ENCODE peak calls at places on chromosomes 3 and 15, in seven cellular contexts. N is breast epithelium, G is tibial artery, M is IMR-90, H is transverse colon, Y is esophagus squamous epithelium, E is thoracic aorta. Q is an unnamed sample. For H3K36me3, the result is how much of the 10 kb centered on the place peaks cover.

GRCh38 chr3:17820704-17821103 is 78.3 kb upstream of the TBC1D5 start:
- DNase-seq in N (no peak), M (no peak), G (no peak), Y (no peak), H (no peak), E (no peak), Q (no peak)

GRCh38 chr3:129582799-129583198 is 23.7 kb downstream of the PLXND1 start:
- DNase-seq in E (no peak), M (no peak), H (no peak), G (no peak), N (no peak), Y (no peak), Q (no peak)

GRCh38 chr3:86988235-86988634 is 2.7 kb downstream of the VGLL3 start:
- DNase-seq in H (no peak), Y (no peak), N (no peak), G (no peak), E (no peak), M (peak), Q (peak)

GRCh38 chr3:58180940-58181587 is 29.7 kb downstream of the DNASE1L3 start:
- DNase-seq in H (no peak), N (no peak), Y (no peak), G (no peak), E (no peak), M (no peak), Q (no peak)

GRCh38 chr15:101458158-101458895 is 31.2 kb downstream of the PCSK6 start:
- DNase-seq in Y (no peak), H (no peak), M (no peak), G (no peak), N (peak), E (no peak), Q (no peak)

GRCh38 chr3:10226293-10226692 is 22.0 kb upstream of the TATDN2 start:
- DNase-seq in N (no peak), E (no peak), H (peak), Y (no peak), G (no peak), M (no peak), Q (no peak)

GRCh38 chr3:74591946-74592345 is 22.5 kb downstream of the CNTN3 start:
- DNase-seq in N (no peak), Y (no peak), H (no peak), G (no peak), E (no peak), M (no peak), Q (no peak)

GRCh38 chr15:29111705-29112281 is 157.8 kb downstream of the NSMCE3 start:
- DNase-seq in G (no peak), M (no peak), E (no peak), Y (no peak), H (no peak), N (no peak), Q (no peak)

GRCh38 chr3:25472153-25472552 is 44.1 kb downstream of the RARB start:
- DNase-seq in H (no peak), N (no peak), Y (no peak), E (no peak), M (no peak), G (no peak), Q (no peak)

GRCh38 chr3:40782086-40782721 is 257.4 kb downstream of the ZNF621 start:
- DNase-seq in N (no peak), Y (no peak), E (no peak), G (no peak), M (no peak), H (no peak), Q (peak)

GRCh38 chr3:195071916-195072820 is 198.8 kb downstream of the XXYLT1 start:
- DNase-seq in N (peak), H (peak), M (no peak), Y (no peak), E (no peak), G (peak), Q (no peak)

GRCh38 chr3:194705761-194706160 is 20.1 kb downstream of the FAM43A start:
- DNase-seq in Y (no peak), N (no peak), H (no peak), M (no peak), E (no peak), G (no peak), Q (no peak)

GRCh38 chr3:66405701-66406091 is 95.1 kb downstream of the LRIG1 start:
- DNase-seq in H (peak), E (peak), G (peak), M (peak), N (no peak), Y (no peak), Q (peak)

DNA sequence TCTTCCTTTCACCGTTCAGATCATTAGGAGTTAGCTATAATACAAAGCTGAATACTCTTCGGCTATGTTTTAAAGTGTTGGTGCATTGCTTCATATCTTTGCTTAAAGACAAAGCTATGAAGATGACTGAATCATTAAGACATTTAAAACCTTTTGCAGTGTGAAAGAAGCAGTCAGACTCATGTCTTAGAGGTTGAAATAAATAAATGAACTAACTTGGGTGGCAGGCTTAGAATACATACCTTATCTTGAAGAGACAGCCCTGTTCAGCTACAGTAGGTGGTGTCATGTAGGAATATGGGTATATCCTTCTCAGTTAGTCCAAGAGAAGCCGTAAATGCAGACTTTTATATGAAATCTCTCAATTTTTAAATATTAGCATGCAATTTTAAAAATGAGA is 63.4 kb downstream of the OPA1 start:
- DNase-seq in N (no peak), H (no peak), Y (no peak), M (peak), E (no peak), G (no peak), Q (no peak)
- H3K36me3 ChIP-seq in N (under half), H (under half), Y (half or more), M (under half), E (under half), G (half or more), Q (half or more)

GRCh38 chr3:4821331-4821730 is 157.9 kb upstream of the BHLHE40 start:
- DNase-seq in E (no peak), H (no peak), M (no peak), G (no peak), Y (no peak), N (no peak), Q (no peak)

GRCh38 chr3:4818164-4818563 is 161.1 kb upstream of the BHLHE40 start:
- DNase-seq in E (no peak), N (no peak), H (no peak), G (no peak), M (no peak), Y (no peak), Q (no peak)

GRCh38 chr3:4820296-4821121 is 158.7 kb upstream of the BHLHE40 start:
- DNase-seq in H (no peak), N (no peak), G (no peak), M (no peak), Y (no peak), E (no peak), Q (no peak)

GRCh38 chr3:4819294-4819693 is 159.9 kb upstream of the BHLHE40 start:
- DNase-seq in N (no peak), M (no peak), G (no peak), E (no peak), H (no peak), Y (no peak), Q (no peak)

GRCh38 chr3:4819761-4820160 is 159.5 kb upstream of the BHLHE40 start:
- DNase-seq in N (no peak), Y (no peak), G (no peak), H (no peak), M (no peak), E (no peak), Q (no peak)
- H3K36me3 ChIP-seq in N (under half), Y (half or more), G (half or more), H (under half), M (under half), E (half or more), Q (under half)

GRCh38 chr3:16363636-16364035 is 98.6 kb downstream of the OXNAD1 start:
- DNase-seq in G (no peak), H (no peak), M (no peak), N (no peak), Y (no peak), E (no peak), Q (no peak)

GRCh38 chr3:16364963-16365362 is 100.0 kb downstream of the OXNAD1 start:
- DNase-seq in Y (no peak), N (no peak), G (no peak), H (no peak), E (no peak), M (no peak), Q (no peak)

GRCh38 chr3:16366581-16366980 is 101.6 kb downstream of the OXNAD1 start:
- DNase-seq in N (no peak), H (no peak), G (no peak), M (no peak), Y (no peak), E (no peak), Q (no peak)

GRCh38 chr3:16364323-16364722 is 99.3 kb downstream of the OXNAD1 start:
- DNase-seq in M (no peak), E (no peak), G (no peak), N (no peak), Y (no peak), H (no peak), Q (no peak)

DNA sequence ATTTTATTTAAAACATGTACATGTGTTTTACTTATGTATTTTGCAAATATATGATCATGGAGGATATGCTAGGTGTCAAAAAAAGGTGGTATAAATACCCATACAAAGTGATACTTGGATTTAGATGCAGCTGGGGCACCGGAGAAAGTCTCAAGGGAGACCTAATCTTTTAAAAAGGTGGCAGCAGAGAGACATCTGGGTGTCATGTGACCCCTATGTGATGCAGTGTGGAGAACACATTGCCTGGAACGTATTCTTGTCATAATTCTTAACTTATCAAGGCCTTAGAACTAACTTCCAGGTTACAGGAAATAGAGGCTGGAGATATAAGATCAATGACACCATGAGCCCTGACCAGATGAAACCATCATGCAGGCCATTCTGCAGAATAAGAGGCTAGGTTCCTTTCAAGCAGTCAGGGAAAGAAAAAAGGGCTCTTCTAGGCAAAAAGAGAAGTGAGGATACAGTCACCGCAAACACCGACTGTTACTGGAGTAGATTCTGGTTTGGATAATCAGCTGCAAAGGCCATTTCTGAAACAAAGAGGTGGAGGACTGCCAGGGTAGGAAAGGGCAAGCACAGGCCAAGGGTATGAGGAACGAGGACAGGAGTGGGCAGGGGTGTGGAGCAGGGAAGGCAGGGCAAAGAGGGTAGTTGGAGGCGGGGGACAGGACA is 100.6 kb downstream of the OXNAD1 start:
- DNase-seq in Y (no peak), E (no peak), N (no peak), H (no peak), M (no peak), G (no peak), Q (no peak)
- H3K36me3 ChIP-seq in Y (under half), E (under half), N (under half), H (under half), M (under half), G (under half), Q (under half)

DNA sequence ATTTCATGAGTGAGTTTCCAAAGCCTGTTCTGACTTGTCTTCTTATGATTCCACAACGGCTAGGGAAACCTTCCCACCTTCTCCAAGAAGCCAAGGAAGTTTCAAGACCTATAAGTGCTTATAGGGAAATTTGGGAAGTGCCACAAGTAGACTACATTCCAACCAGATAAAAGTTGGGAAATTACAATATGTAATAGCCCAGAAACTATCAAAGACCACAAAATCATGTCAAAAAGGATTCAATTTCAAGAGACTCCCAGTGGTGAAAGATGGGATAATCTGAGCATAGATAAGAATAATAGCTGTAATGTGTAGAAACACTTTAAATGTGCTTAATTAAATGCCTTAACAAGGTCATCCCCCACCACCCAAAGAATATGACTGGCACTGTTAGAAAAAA is 169.2 kb upstream of the SLC2A2 start:
- DNase-seq in Y (no peak), E (no peak), H (no peak), G (no peak), N (no peak), M (no peak), Q (no peak)
- H3K36me3 ChIP-seq in Y (under half), E (under half), H (under half), G (under half), N (under half), M (under half), Q (under half)

GRCh38 chr15:88628018-88628673 is 7.0 kb downstream of the AEN start:
- DNase-seq in G (peak), N (no peak), E (no peak), H (no peak), Y (no peak), M (no peak), Q (no peak)
- H3K36me3 ChIP-seq in G (half or more), N (under half), E (under half), H (under half), Y (half or more), M (half or more), Q (half or more)